ENCODE peak calls at places on chromosome 11, in four cellular contexts. Q is NCI-H1105 treated with DMSO at 0.1 percent for 48 hours, X is H9, B is NCI-H187. A is an unnamed sample.

GRCh38 chr11:105838668-105839403 is 183.2 kb downstream of the MSANTD4 start:
- DNase-seq in Q (no peak), X (no peak), B (no peak), A (peak)

GRCh38 chr11:111512296-111513239 is at the start of gene BTG4:
- DNase-seq in B (no peak), X (peak), Q (peak), A (peak)

GRCh38 chr11:11178671-11179070 is 174.4 kb downstream of the CSNK2A3 start:
- DNase-seq in X (no peak), B (no peak), Q (no peak), A (no peak)

GRCh38 chr11:113721462-113722066 is 15.5 kb upstream of the TMPRSS5 start:
- DNase-seq in X (no peak), B (no peak), Q (no peak), A (no peak)

GRCh38 chr11:34757026-34757451 is 136.1 kb downstream of the EHF start:
- DNase-seq in Q (no peak), B (no peak), X (no peak), A (no peak)

GRCh38 chr11:82398300-82398815 is 335.3 kb downstream of the FAM181B start:
- DNase-seq in X (no peak), B (no peak), Q (no peak), A (no peak)

GRCh38 chr11:77396305-77396704 is 77.6 kb downstream of the PAK1 start:
- DNase-seq in B (no peak), Q (no peak), X (no peak), A (no peak)

GRCh38 chr11:64131657-64132387 is 34.1 kb downstream of the MACROD1 start:
- DNase-seq in B (peak), X (no peak), Q (peak), A (peak)

GRCh38 chr11:127624455-127624854 is 623.9 kb upstream of the KIRREL3 start:
- DNase-seq in Q (peak), B (no peak), X (no peak), A (no peak)

GRCh38 chr11:117095301-117096139 is 2.7 kb downstream of the SIK3 start:
- DNase-seq in X (no peak), B (peak), Q (no peak), A (peak)

GRCh38 chr11:133698654-133699053 is 146.7 kb downstream of the SPATA19 start:
- DNase-seq in Q (no peak), X (no peak), B (no peak), A (no peak)